ENCODE peak calls at places on chromosomes 7 and 10, in five cellular contexts. One of them, this sample, is unnamed.
A peak's percentile ranks its signal among the peaks of the same experiment; 100 is the strongest.

GRCh38 chr10:88994034-88994433 is 3.4 kb downstream of the FAS start:
- DNase-seq in body of pancreas: no peak
- DNase-seq in ascending aorta: no peak
- DNase-seq in thyroid gland: no peak
- DNase-seq in DND-41: no peak
- DNase-seq in this sample: no peak

GRCh38 chr10:77325233-77325537 is 312.4 kb downstream of the KCNMA1 start:
- DNase-seq in ascending aorta: no peak
- DNase-seq in DND-41: no peak
- DNase-seq in thyroid gland: no peak
- DNase-seq in body of pancreas: peak; percentile 62
- DNase-seq in this sample: no peak

GRCh38 chr7:140389445-140389844 is 8.9 kb downstream of the SLC37A3 start:
- DNase-seq in DND-41: no peak
- DNase-seq in body of pancreas: no peak
- DNase-seq in thyroid gland: no peak
- DNase-seq in ascending aorta: no peak
- DNase-seq in this sample: no peak

GRCh38 chr10:81472927-81473470 is 402.0 kb upstream of the NRG3 start:
- DNase-seq in body of pancreas: no peak
- DNase-seq in DND-41: no peak
- DNase-seq in thyroid gland: no peak
- DNase-seq in ascending aorta: no peak
- DNase-seq in this sample: no peak

GRCh38 chr7:129617607-129618006 is 6.1 kb downstream of the NRF1 start:
- DNase-seq in body of pancreas: no peak
- DNase-seq in ascending aorta: no peak
- DNase-seq in DND-41: no peak
- DNase-seq in thyroid gland: no peak
- DNase-seq in this sample: no peak

GRCh38 chr10:7168414-7168813 is 242.4 kb downstream of the SFMBT2 start:
- DNase-seq in body of pancreas: peak; percentile 18
- DNase-seq in ascending aorta: no peak
- DNase-seq in DND-41: no peak
- DNase-seq in thyroid gland: no peak
- DNase-seq in this sample: no peak

GRCh38 chr7:151260883-151261282 is 12.4 kb upstream of the SMARCD3 start:
- DNase-seq in body of pancreas: no peak
- DNase-seq in DND-41: no peak
- DNase-seq in ascending aorta: no peak
- DNase-seq in thyroid gland: no peak
- DNase-seq in this sample: no peak

GRCh38 chr7:116177009-116177408 is 33.3 kb upstream of the TES start:
- DNase-seq in DND-41: no peak
- DNase-seq in body of pancreas: no peak
- DNase-seq in ascending aorta: no peak
- DNase-seq in thyroid gland: no peak
- DNase-seq in this sample: no peak

GRCh38 chr7:748446-748845 is 21.4 kb upstream of the PRKAR1B start:
- DNase-seq in ascending aorta: no peak
- DNase-seq in body of pancreas: peak; percentile 2
- DNase-seq in DND-41: no peak
- DNase-seq in thyroid gland: no peak
- DNase-seq in this sample: no peak

GRCh38 chr7:36381056-36381455 is 8.6 kb upstream of the ANLN start:
- DNase-seq in ascending aorta: no peak
- DNase-seq in DND-41: no peak
- DNase-seq in thyroid gland: no peak
- DNase-seq in body of pancreas: no peak
- DNase-seq in this sample: no peak

GRCh38 chr7:69450436-69450835 is 147.8 kb upstream of the AUTS2 start:
- DNase-seq in ascending aorta: no peak
- DNase-seq in DND-41: no peak
- DNase-seq in body of pancreas: no peak
- DNase-seq in thyroid gland: no peak
- DNase-seq in this sample: no peak

GRCh38 chr10:14652816-14653215 is 121.9 kb downstream of the FAM107B start:
- DNase-seq in thyroid gland: no peak
- DNase-seq in DND-41: no peak
- DNase-seq in ascending aorta: no peak
- DNase-seq in body of pancreas: no peak
- DNase-seq in this sample: no peak

GRCh38 chr7:81776159-81776558 is 6.3 kb upstream of the HGF start:
- DNase-seq in body of pancreas: no peak
- DNase-seq in DND-41: no peak
- DNase-seq in thyroid gland: no peak
- DNase-seq in ascending aorta: no peak
- DNase-seq in this sample: no peak

GRCh38 chr7:105875505-105875904 is 894 bp downstream of the ATXN7L1 start:
- DNase-seq in thyroid gland: no peak
- DNase-seq in body of pancreas: no peak
- DNase-seq in ascending aorta: no peak
- DNase-seq in DND-41: no peak
- DNase-seq in this sample: no peak

GRCh38 chr7:20529260-20529659 is 86.2 kb upstream of the ABCB5 start:
- DNase-seq in ascending aorta: no peak
- DNase-seq in thyroid gland: no peak
- DNase-seq in body of pancreas: peak; percentile 10
- DNase-seq in DND-41: no peak
- DNase-seq in this sample: no peak

GRCh38 chr7:101792051-101792651 is 25.3 kb upstream of the CUX1 start:
- DNase-seq in ascending aorta: peak; percentile 68
- DNase-seq in thyroid gland: no peak
- DNase-seq in DND-41: no peak
- DNase-seq in body of pancreas: no peak
- DNase-seq in this sample: no peak

GRCh38 chr10:29344073-29344820 is 55.4 kb downstream of the LYZL1 start:
- DNase-seq in thyroid gland: no peak
- DNase-seq in DND-41: no peak
- DNase-seq in ascending aorta: no peak
- DNase-seq in body of pancreas: no peak
- DNase-seq in this sample: no peak

GRCh38 chr7:49255061-49255460 is 330.7 kb downstream of the CDC14C start:
- DNase-seq in ascending aorta: no peak
- DNase-seq in body of pancreas: no peak
- DNase-seq in thyroid gland: no peak
- DNase-seq in DND-41: no peak
- DNase-seq in this sample: no peak

GRCh38 chr7:17247357-17247756 is 51.1 kb upstream of the AHR start:
- DNase-seq in DND-41: no peak
- DNase-seq in thyroid gland: no peak
- DNase-seq in ascending aorta: no peak
- DNase-seq in body of pancreas: no peak
- DNase-seq in this sample: no peak

GRCh38 chr10:5534880-5535856 is 10.4 kb downstream of the CALML3 start:
- DNase-seq in body of pancreas: no peak
- DNase-seq in ascending aorta: peak; percentile 66
- DNase-seq in thyroid gland: no peak
- DNase-seq in DND-41: no peak
- DNase-seq in this sample: no peak

GRCh38 chr10:92689663-92690210 is at the start of gene HHEX:
- DNase-seq in thyroid gland: peak; percentile 89
- DNase-seq in DND-41: peak; percentile 50
- DNase-seq in ascending aorta: peak; percentile 80
- DNase-seq in body of pancreas: peak; percentile 82
- DNase-seq in this sample: no peak

GRCh38 chr10:30858499-30858898 is 173.2 kb downstream of the ZNF438 start:
- DNase-seq in ascending aorta: no peak
- DNase-seq in thyroid gland: no peak
- DNase-seq in body of pancreas: no peak
- DNase-seq in DND-41: no peak
- DNase-seq in this sample: no peak

GRCh38 chr10:73589538-73590126 is 1.5 kb downstream of the USP54 start:
- DNase-seq in ascending aorta: no peak
- DNase-seq in DND-41: no peak
- DNase-seq in body of pancreas: peak; percentile 14
- DNase-seq in thyroid gland: peak; percentile 27
- DNase-seq in this sample: no peak
- H3K4me3 ChIP-seq in ascending aorta: no peak overlapping the region
- H3K4me3 ChIP-seq in DND-41: no peak overlapping the region
- H3K4me3 ChIP-seq in body of pancreas: no peak overlapping the region
- H3K4me3 ChIP-seq in thyroid gland: no peak overlapping the region
- H3K4me3 ChIP-seq in this sample: no peak overlapping the region

GRCh38 chr10:395665-396064 is 260.4 kb downstream of the ZMYND11 start:
- DNase-seq in thyroid gland: no peak
- DNase-seq in ascending aorta: no peak
- DNase-seq in DND-41: no peak
- DNase-seq in body of pancreas: no peak
- DNase-seq in this sample: no peak

GRCh38 chr10:398954-399353 is 263.7 kb downstream of the ZMYND11 start:
- DNase-seq in DND-41: no peak
- DNase-seq in ascending aorta: no peak
- DNase-seq in body of pancreas: no peak
- DNase-seq in thyroid gland: no peak
- DNase-seq in this sample: no peak

GRCh38 chr10:397321-398068 is 262.2 kb downstream of the ZMYND11 start:
- DNase-seq in body of pancreas: no peak
- DNase-seq in thyroid gland: peak; percentile 93
- DNase-seq in ascending aorta: no peak
- DNase-seq in DND-41: no peak
- DNase-seq in this sample: no peak

GRCh38 chr10:396107-396506 is 260.9 kb downstream of the ZMYND11 start:
- DNase-seq in DND-41: no peak
- DNase-seq in thyroid gland: no peak
- DNase-seq in ascending aorta: no peak
- DNase-seq in body of pancreas: no peak
- DNase-seq in this sample: no peak

GRCh38 chr10:396535-397220 is 261.4 kb downstream of the ZMYND11 start:
- DNase-seq in body of pancreas: no peak
- DNase-seq in DND-41: no peak
- DNase-seq in thyroid gland: peak; percentile 73
- DNase-seq in ascending aorta: no peak
- DNase-seq in this sample: no peak
- H3K27ac ChIP-seq in body of pancreas: no peak overlapping the region
- H3K27ac ChIP-seq in DND-41: no peak overlapping the region
- H3K27ac ChIP-seq in thyroid gland: peak overlapping the region; percentile 89
- H3K27ac ChIP-seq in ascending aorta: no peak overlapping the region
- H3K27ac ChIP-seq in this sample: no peak overlapping the region

GRCh38 chr7:28685660-28686417 is 272.3 kb downstream of the TRIL start:
- DNase-seq in body of pancreas: peak; percentile 95
- DNase-seq in DND-41: no peak
- DNase-seq in ascending aorta: peak; percentile 99
- DNase-seq in thyroid gland: peak; percentile 95
- DNase-seq in this sample: no peak

GRCh38 chr7:28684729-28685211 is 272.5 kb downstream of the CREB5 start:
- DNase-seq in DND-41: no peak
- DNase-seq in ascending aorta: no peak
- DNase-seq in thyroid gland: no peak
- DNase-seq in body of pancreas: no peak
- DNase-seq in this sample: no peak

GRCh38 chr7:28686418-28686800 is 271.7 kb downstream of the TRIL start:
- DNase-seq in DND-41: no peak
- DNase-seq in body of pancreas: peak; percentile 17
- DNase-seq in thyroid gland: no peak
- DNase-seq in ascending aorta: peak; percentile 71
- DNase-seq in this sample: no peak

GRCh38 chr7:28687631-28688030 is 270.5 kb downstream of the TRIL start:
- DNase-seq in ascending aorta: no peak
- DNase-seq in body of pancreas: no peak
- DNase-seq in DND-41: no peak
- DNase-seq in thyroid gland: no peak
- DNase-seq in this sample: no peak

GRCh38 chr7:28685291-28685659 is 272.9 kb downstream of the TRIL start:
- DNase-seq in DND-41: no peak
- DNase-seq in body of pancreas: peak; percentile 16
- DNase-seq in ascending aorta: peak; percentile 72
- DNase-seq in thyroid gland: peak; percentile 19
- DNase-seq in this sample: no peak
- H3K4me3 ChIP-seq in DND-41: no peak overlapping the region
- H3K4me3 ChIP-seq in body of pancreas: no peak overlapping the region
- H3K4me3 ChIP-seq in ascending aorta: no peak overlapping the region
- H3K4me3 ChIP-seq in thyroid gland: no peak overlapping the region
- H3K4me3 ChIP-seq in this sample: no peak overlapping the region

GRCh38 chr7:95471076-95471475 is 14.7 kb upstream of the ASB4 start:
- DNase-seq in DND-41: no peak
- DNase-seq in thyroid gland: no peak
- DNase-seq in body of pancreas: no peak
- DNase-seq in ascending aorta: no peak
- DNase-seq in this sample: no peak
- H3K27ac ChIP-seq in DND-41: peak overlapping the region; percentile 71
- H3K27ac ChIP-seq in thyroid gland: no peak overlapping the region
- H3K27ac ChIP-seq in body of pancreas: no peak overlapping the region
- H3K27ac ChIP-seq in ascending aorta: no peak overlapping the region
- H3K27ac ChIP-seq in this sample: no peak overlapping the region

GRCh38 chr10:86711237-86711956 is 43.1 kb downstream of the LDB3 start:
- DNase-seq in ascending aorta: peak; percentile 94
- DNase-seq in thyroid gland: peak; percentile 92
- DNase-seq in body of pancreas: peak; percentile 91
- DNase-seq in DND-41: peak; percentile 86
- DNase-seq in this sample: peak; percentile 80

GRCh38 chr10:86709786-86710185 is 41.5 kb downstream of the LDB3 start:
- DNase-seq in thyroid gland: no peak
- DNase-seq in body of pancreas: no peak
- DNase-seq in DND-41: no peak
- DNase-seq in ascending aorta: no peak
- DNase-seq in this sample: no peak

GRCh38 chr10:86708783-86709778 is 40.8 kb downstream of the LDB3 start:
- DNase-seq in DND-41: no peak
- DNase-seq in ascending aorta: no peak
- DNase-seq in thyroid gland: peak; percentile 64
- DNase-seq in body of pancreas: no peak
- DNase-seq in this sample: no peak

GRCh38 chr10:86711957-86712708 is 43.8 kb downstream of the LDB3 start:
- DNase-seq in thyroid gland: peak; percentile 66
- DNase-seq in ascending aorta: peak; percentile 78
- DNase-seq in DND-41: no peak
- DNase-seq in body of pancreas: peak; percentile 61
- DNase-seq in this sample: no peak

GRCh38 chr10:86710987-86711236 is 42.6 kb downstream of the LDB3 start:
- DNase-seq in ascending aorta: no peak
- DNase-seq in DND-41: no peak
- DNase-seq in body of pancreas: no peak
- DNase-seq in thyroid gland: no peak
- DNase-seq in this sample: no peak
- H3K4me3 ChIP-seq in ascending aorta: peak overlapping the region; percentile 83
- H3K4me3 ChIP-seq in DND-41: peak overlapping the region; percentile 10
- H3K4me3 ChIP-seq in body of pancreas: no peak overlapping the region
- H3K4me3 ChIP-seq in thyroid gland: no peak overlapping the region
- H3K4me3 ChIP-seq in this sample: peak overlapping the region; percentile 73

This sample was measured in naive thymus-derived CD4-positive, alpha-beta T cell.